ENCODE peak calls at places on chromosomes 16 and 17, in ten cellular contexts. D, Z, G, O, P, W, V, S, F and H are unnamed samples.

GRCh38 chr16:23508589-23509440 is 1.5 kb downstream of the GGA2 start:
- DNase-seq in Z (no peak), O (no peak), D (no peak), S (peak), W (peak), P (no peak), F (no peak), G (peak), V (no peak), H (no peak)

GRCh38 chr17:34235389-34236028 is 19.6 kb upstream of the CCL2 start:
- DNase-seq in S (no peak), G (peak), P (no peak), V (no peak), Z (no peak), F (peak), W (no peak), D (peak), O (no peak), H (peak)

GRCh38 chr17:78394209-78394608 is 15.8 kb downstream of the PGS1 start:
- DNase-seq in F (no peak), V (no peak), S (no peak), G (no peak), W (no peak), Z (no peak), O (no peak), P (no peak), D (no peak), H (no peak)

GRCh38 chr17:78716814-78717393 is 65.2 kb downstream of the CYTH1 start:
- DNase-seq in V (peak), P (peak), D (peak), G (peak), W (peak), F (peak), O (peak), Z (peak), S (peak), H (no peak)

GRCh38 chr16:23423496-23424049 is 29.4 kb downstream of the COG7 start:
- DNase-seq in O (peak), G (peak), P (no peak), W (no peak), D (no peak), V (peak), Z (no peak), S (peak), F (peak), H (peak)

GRCh38 chr17:79212150-79213087 is 137.8 kb downstream of the ENGASE start:
- DNase-seq in G (no peak), F (no peak), V (no peak), O (no peak), D (no peak), W (no peak), P (no peak), Z (no peak), S (no peak), H (no peak)

GRCh38 chr17:40617678-40618240 is 29.9 kb downstream of the SMARCE1 start:
- DNase-seq in O (no peak), F (peak), V (no peak), D (no peak), G (no peak), Z (no peak), W (no peak), S (no peak), P (no peak), H (no peak)

GRCh38 chr17:50627782-50628601 is 6.7 kb upstream of the ABCC3 start:
- DNase-seq in V (no peak), W (no peak), F (no peak), Z (no peak), P (no peak), G (no peak), S (no peak), D (no peak), O (no peak), H (no peak)

GRCh38 chr17:9768381-9768934 is 22.9 kb downstream of the DHRS7C start:
- DNase-seq in W (peak), F (no peak), G (no peak), S (peak), Z (no peak), V (no peak), O (no peak), P (no peak), D (no peak), H (no peak)

GRCh38 chr16:81738831-81739496 is 40.1 kb upstream of the PLCG2 start:
- DNase-seq in F (peak), G (no peak), W (peak), O (no peak), V (peak), D (peak), P (no peak), Z (no peak), S (no peak), H (no peak)

GRCh38 chr17:15910791-15911190 is 34.1 kb upstream of the ADORA2B start:
- DNase-seq in V (no peak), Z (no peak), S (no peak), W (no peak), O (no peak), P (no peak), F (no peak), G (no peak), D (no peak), H (no peak)

GRCh38 chr16:55949518-55949917 is 74.3 kb upstream of the CES5A start:
- DNase-seq in W (no peak), O (peak), Z (no peak), S (peak), V (no peak), P (no peak), D (no peak), G (no peak), F (no peak), H (no peak)

GRCh38 chr16:67872631-67873434 is at the start of gene EDC4:
- DNase-seq in W (peak), D (peak), P (peak), V (peak), O (peak), G (peak), S (peak), F (peak), Z (peak), H (peak)

GRCh38 chr17:78415821-78416301 is 37.4 kb downstream of the PGS1 start:
- DNase-seq in W (no peak), V (no peak), Z (no peak), O (no peak), G (no peak), S (no peak), F (no peak), P (no peak), D (no peak), H (no peak)

GRCh38 chr17:80621335-80622169 is 76.9 kb downstream of the RPTOR start:
- DNase-seq in F (peak), P (no peak), D (no peak), O (no peak), Z (no peak), S (no peak), V (no peak), W (no peak), G (no peak), H (no peak)

GRCh38 chr17:80283116-80283852 is 22.6 kb downstream of the RNF213 start:
- DNase-seq in F (peak), D (peak), Z (no peak), P (no peak), W (peak), O (no peak), G (no peak), S (no peak), V (no peak), H (no peak)

GRCh38 chr17:7572588-7573323 is 6.7 kb upstream of the CD68 start:
- DNase-seq in S (peak), W (peak), Z (peak), V (peak), G (peak), P (peak), D (peak), F (peak), O (peak), H (no peak)

GRCh38 chr16:4369006-4369766 is 2.5 kb upstream of the VASN start:
- DNase-seq in V (no peak), D (no peak), Z (no peak), S (peak), P (no peak), W (no peak), F (peak), G (no peak), O (peak), H (peak)

GRCh38 chr17:42518046-42518754 is 17.8 kb upstream of the NAGLU start:
- DNase-seq in G (peak), F (peak), W (no peak), S (peak), Z (no peak), D (no peak), O (peak), V (no peak), P (no peak), H (peak)

GRCh38 chr16:1770328-1771071 is 843 bp downstream of the NME3 start:
- DNase-seq in O (peak), D (no peak), S (peak), V (peak), G (peak), P (peak), W (peak), F (peak), Z (peak), H (peak)

GRCh38 chr17:82693168-82693867 is 5.2 kb downstream of the RAB40B start:
- DNase-seq in Z (no peak), O (no peak), P (no peak), V (no peak), G (no peak), W (no peak), S (no peak), D (no peak), F (no peak), H (no peak)

GRCh38 chr16:21101631-21102420 is 48.8 kb downstream of the DNAH3 start:
- DNase-seq in W (peak), V (no peak), D (no peak), S (peak), F (no peak), O (no peak), G (no peak), Z (no peak), P (peak), H (no peak)

GRCh38 chr16:77290451-77291110 is 91.4 kb downstream of the SYCE1L start:
- DNase-seq in F (no peak), D (no peak), O (no peak), P (no peak), Z (no peak), W (no peak), S (peak), V (no peak), G (no peak), H (peak)

GRCh38 chr16:31181102-31181830 is 1.3 kb downstream of the FUS start:
- DNase-seq in W (peak), P (no peak), Z (no peak), V (no peak), S (no peak), O (no peak), F (peak), D (no peak), G (peak), H (peak)

GRCh38 chr17:63191610-63192009 is 225.6 kb downstream of the TANC2 start:
- DNase-seq in O (no peak), F (no peak), P (no peak), G (no peak), W (no peak), Z (no peak), S (no peak), D (peak), V (no peak), H (no peak)

GRCh38 chr16:57106767-57107166 is 14.4 kb downstream of the CPNE2 start:
- DNase-seq in G (no peak), W (no peak), F (no peak), V (peak), D (no peak), O (no peak), S (no peak), P (no peak), Z (no peak), H (no peak)

GRCh38 chr17:62968445-62968923 is 2.4 kb downstream of the TANC2 start:
- DNase-seq in S (peak), O (peak), G (peak), W (peak), F (peak), P (peak), D (no peak), Z (peak), V (peak), H (peak)

GRCh38 chr16:17266606-17267313 is 204.0 kb downstream of the XYLT1 start:
- DNase-seq in P (no peak), V (peak), F (peak), G (peak), O (no peak), Z (no peak), W (no peak), D (no peak), S (no peak), H (no peak)

GRCh38 chr17:4750606-4751005 is 10.9 kb upstream of the CXCL16 start:
- DNase-seq in P (no peak), D (no peak), V (no peak), W (no peak), Z (no peak), F (no peak), S (no peak), O (no peak), G (no peak), H (no peak)

GRCh38 chr16:84616515-84616914 is 1.4 kb downstream of the COTL1 start:
- DNase-seq in G (no peak), W (peak), V (no peak), O (no peak), D (no peak), Z (no peak), S (no peak), P (no peak), F (no peak), H (no peak)

GRCh38 chr17:76561799-76562268 is 22.0 kb downstream of the PRCD start:
- DNase-seq in O (peak), Z (no peak), D (no peak), G (no peak), S (peak), F (no peak), P (no peak), W (no peak), V (no peak), H (peak)